ENCODE peak calls at places on chromosome 9, in seven cellular contexts. One of them, this sample, is unnamed.

GRCh38 chr9:96607971-96608370 is 11.7 kb downstream of the CDC14B start:
- DNase-seq in AG09309: no peak
- DNase-seq in HT1080: no peak
- DNase-seq in T47D: no peak
- DNase-seq in HEK293T: no peak
- DNase-seq in MV-4-11: no peak
- DNase-seq in NCI-H774: no peak
- DNase-seq in this sample: no peak

GRCh38 chr9:137194909-137195308 is 5.6 kb downstream of the TPRN start:
- DNase-seq in HT1080: no peak
- DNase-seq in HEK293T: no peak
- DNase-seq in NCI-H774: no peak
- DNase-seq in AG09309: no peak
- DNase-seq in MV-4-11: no peak
- DNase-seq in T47D: peak; percentile 77
- DNase-seq in this sample: no peak

GRCh38 chr9:30932226-30932625 is 1452.2 kb upstream of the ACO1 start:
- DNase-seq in AG09309: no peak
- DNase-seq in HEK293T: no peak
- DNase-seq in NCI-H774: no peak
- DNase-seq in MV-4-11: no peak
- DNase-seq in T47D: no peak
- DNase-seq in HT1080: peak; percentile 86
- DNase-seq in this sample: no peak

GRCh38 chr9:128724744-128725211 is 851 bp upstream of the ZDHHC12 start:
- DNase-seq in HEK293T: peak; percentile 51
- DNase-seq in NCI-H774: peak; percentile 89
- DNase-seq in MV-4-11: peak; percentile 57
- DNase-seq in HT1080: peak; percentile 75
- DNase-seq in T47D: peak; percentile 74
- DNase-seq in AG09309: no peak
- DNase-seq in this sample: peak; percentile 80

GRCh38 chr9:23842531-23843129 is 16.6 kb upstream of the ELAVL2 start:
- DNase-seq in NCI-H774: no peak
- DNase-seq in T47D: peak; percentile 22
- DNase-seq in AG09309: no peak
- DNase-seq in HEK293T: no peak
- DNase-seq in MV-4-11: no peak
- DNase-seq in HT1080: no peak
- DNase-seq in this sample: no peak

GRCh38 chr9:12680757-12681156 is 12.4 kb upstream of the TYRP1 start:
- DNase-seq in HEK293T: no peak
- DNase-seq in T47D: no peak
- DNase-seq in AG09309: no peak
- DNase-seq in HT1080: no peak
- DNase-seq in NCI-H774: no peak
- DNase-seq in MV-4-11: no peak
- DNase-seq in this sample: no peak

GRCh38 chr9:38109601-38110000 is 40.6 kb upstream of the SHB start:
- DNase-seq in MV-4-11: no peak
- DNase-seq in AG09309: no peak
- DNase-seq in HT1080: no peak
- DNase-seq in NCI-H774: no peak
- DNase-seq in T47D: no peak
- DNase-seq in HEK293T: no peak
- DNase-seq in this sample: no peak

GRCh38 chr9:16521868-16522381 is 348.5 kb downstream of the BNC2 start:
- DNase-seq in HEK293T: no peak
- DNase-seq in MV-4-11: peak; percentile 72
- DNase-seq in T47D: no peak
- DNase-seq in AG09309: peak; percentile 74
- DNase-seq in HT1080: peak; percentile 98
- DNase-seq in NCI-H774: no peak
- DNase-seq in this sample: no peak

GRCh38 chr9:116506685-116507084 is 180.4 kb upstream of the TRIM32 start:
- DNase-seq in HEK293T: no peak
- DNase-seq in HT1080: peak; percentile 57
- DNase-seq in AG09309: no peak
- DNase-seq in T47D: no peak
- DNase-seq in NCI-H774: no peak
- DNase-seq in MV-4-11: no peak
- DNase-seq in this sample: no peak

GRCh38 chr9:93231716-93232115 is 47.8 kb downstream of the WNK2 start:
- DNase-seq in MV-4-11: no peak
- DNase-seq in HEK293T: no peak
- DNase-seq in NCI-H774: no peak
- DNase-seq in HT1080: no peak
- DNase-seq in AG09309: no peak
- DNase-seq in T47D: no peak
- DNase-seq in this sample: no peak

GRCh38 chr9:126049896-126050604 is 276.6 kb upstream of the MVB12B start:
- DNase-seq in MV-4-11: no peak
- DNase-seq in HEK293T: no peak
- DNase-seq in AG09309: no peak
- DNase-seq in T47D: no peak
- DNase-seq in NCI-H774: no peak
- DNase-seq in HT1080: no peak
- DNase-seq in this sample: no peak

GRCh38 chr9:89923961-89924504 is 319.2 kb downstream of the GADD45G start:
- DNase-seq in T47D: no peak
- DNase-seq in MV-4-11: peak; percentile 17
- DNase-seq in HT1080: no peak
- DNase-seq in HEK293T: no peak
- DNase-seq in NCI-H774: no peak
- DNase-seq in AG09309: no peak
- DNase-seq in this sample: no peak

GRCh38 chr9:113541019-113541900 is 77.7 kb downstream of the RGS3 start:
- DNase-seq in T47D: peak; percentile 97
- DNase-seq in HEK293T: peak; percentile 77
- DNase-seq in AG09309: no peak
- DNase-seq in NCI-H774: peak; percentile 1
- DNase-seq in MV-4-11: peak; percentile 28
- DNase-seq in HT1080: peak; percentile 31
- DNase-seq in this sample: peak; percentile 9

GRCh38 chr9:18569941-18570630 is 96.1 kb downstream of the ADAMTSL1 start:
- DNase-seq in HEK293T: no peak
- DNase-seq in AG09309: no peak
- DNase-seq in NCI-H774: no peak
- DNase-seq in T47D: no peak
- DNase-seq in MV-4-11: no peak
- DNase-seq in HT1080: no peak
- DNase-seq in this sample: no peak

GRCh38 chr9:130188860-130189481 is 16.8 kb downstream of the NCS1 start:
- DNase-seq in HT1080: no peak
- DNase-seq in AG09309: no peak
- DNase-seq in NCI-H774: no peak
- DNase-seq in MV-4-11: no peak
- DNase-seq in HEK293T: no peak
- DNase-seq in T47D: no peak
- DNase-seq in this sample: no peak

GRCh38 chr9:92740446-92740961 is 24.1 kb downstream of the BICD2 start:
- DNase-seq in NCI-H774: no peak
- DNase-seq in AG09309: no peak
- DNase-seq in HT1080: no peak
- DNase-seq in MV-4-11: peak; percentile 70
- DNase-seq in T47D: peak; percentile 6
- DNase-seq in HEK293T: no peak
- DNase-seq in this sample: no peak

GRCh38 chr9:88571417-88571816 is 36.4 kb downstream of the NXNL2 start:
- DNase-seq in HEK293T: no peak
- DNase-seq in T47D: no peak
- DNase-seq in AG09309: no peak
- DNase-seq in MV-4-11: no peak
- DNase-seq in HT1080: no peak
- DNase-seq in NCI-H774: no peak
- DNase-seq in this sample: no peak

GRCh38 chr9:134895849-134896833 is 15.5 kb downstream of the FCN2 start:
- DNase-seq in AG09309: peak; percentile 8
- DNase-seq in T47D: no peak
- DNase-seq in MV-4-11: no peak
- DNase-seq in HEK293T: peak; percentile 73
- DNase-seq in HT1080: peak; percentile 76
- DNase-seq in NCI-H774: no peak
- DNase-seq in this sample: no peak

GRCh38 chr9:19552282-19552681 is 143.5 kb downstream of the ACER2 start:
- DNase-seq in T47D: no peak
- DNase-seq in AG09309: no peak
- DNase-seq in HT1080: no peak
- DNase-seq in HEK293T: no peak
- DNase-seq in MV-4-11: no peak
- DNase-seq in NCI-H774: no peak
- DNase-seq in this sample: no peak

GRCh38 chr9:105445203-105445881 is 2.5 kb upstream of the FSD1L start:
- DNase-seq in HEK293T: no peak
- DNase-seq in MV-4-11: no peak
- DNase-seq in HT1080: no peak
- DNase-seq in AG09309: no peak
- DNase-seq in NCI-H774: no peak
- DNase-seq in T47D: no peak
- DNase-seq in this sample: no peak

GRCh38 chr9:136340356-136341041 is 13.2 kb downstream of the GPSM1 start:
- DNase-seq in T47D: no peak
- DNase-seq in MV-4-11: no peak
- DNase-seq in AG09309: no peak
- DNase-seq in HT1080: no peak
- DNase-seq in HEK293T: no peak
- DNase-seq in NCI-H774: no peak
- DNase-seq in this sample: no peak

GRCh38 chr9:70449461-70449860 is 35.0 kb upstream of the KLF9 start:
- DNase-seq in T47D: peak; percentile 65
- DNase-seq in MV-4-11: no peak
- DNase-seq in HT1080: no peak
- DNase-seq in NCI-H774: no peak
- DNase-seq in HEK293T: no peak
- DNase-seq in AG09309: no peak
- DNase-seq in this sample: no peak

GRCh38 chr9:31556667-31557463 is 827.6 kb upstream of the ACO1 start:
- DNase-seq in T47D: no peak
- DNase-seq in HT1080: no peak
- DNase-seq in NCI-H774: no peak
- DNase-seq in HEK293T: no peak
- DNase-seq in AG09309: no peak
- DNase-seq in MV-4-11: no peak
- DNase-seq in this sample: no peak

GRCh38 chr9:19386469-19387044 is 6.5 kb upstream of the RPS6 start:
- DNase-seq in MV-4-11: no peak
- DNase-seq in AG09309: no peak
- DNase-seq in HT1080: no peak
- DNase-seq in T47D: no peak
- DNase-seq in NCI-H774: no peak
- DNase-seq in HEK293T: no peak
- DNase-seq in this sample: no peak

GRCh38 chr9:136762915-136763648 is 1.2 kb downstream of the LCN15 start:
- DNase-seq in T47D: peak; percentile 85
- DNase-seq in AG09309: no peak
- DNase-seq in MV-4-11: no peak
- DNase-seq in HEK293T: peak; percentile 90
- DNase-seq in NCI-H774: no peak
- DNase-seq in HT1080: no peak
- DNase-seq in this sample: no peak

GRCh38 chr9:97594414-97594921 is 38.7 kb downstream of the TSTD2 start:
- DNase-seq in HT1080: no peak
- DNase-seq in NCI-H774: no peak
- DNase-seq in MV-4-11: no peak
- DNase-seq in T47D: no peak
- DNase-seq in AG09309: no peak
- DNase-seq in HEK293T: no peak
- DNase-seq in this sample: no peak

GRCh38 chr9:20760246-20760901 is 76.3 kb downstream of the FOCAD start:
- DNase-seq in MV-4-11: no peak
- DNase-seq in T47D: no peak
- DNase-seq in AG09309: no peak
- DNase-seq in NCI-H774: no peak
- DNase-seq in HEK293T: no peak
- DNase-seq in HT1080: no peak
- DNase-seq in this sample: no peak

GRCh38 chr9:138099803-138100598 is 222.4 kb downstream of the CACNA1B start:
- DNase-seq in T47D: no peak
- DNase-seq in MV-4-11: no peak
- DNase-seq in NCI-H774: no peak
- DNase-seq in AG09309: no peak
- DNase-seq in HT1080: no peak
- DNase-seq in HEK293T: no peak
- DNase-seq in this sample: no peak